ENCODE peak calls at places on chromosomes 2 and 18, in five cellular contexts. Z is stimulated activated CD4-positive, alpha-beta T cell treated with anti-CD3 and anti-CD28 coated beads, Interleukin-2, amount 100 ng/mL, for 24 hours; B is NCI-H146; M is cardiac muscle cell; G is activated CD4-positive, alpha-beta T cell treated with anti-CD3 and anti-CD28 coated beads, Interleukin-2, amount 10 ng/mL, durations not matched to agents 7 days and 5 days. V is an unnamed sample.

GRCh38 chr2:102717308-102718018 is 44.4 kb upstream of the TMEM182 start:
- DNase-seq in M (no peak), Z (no peak), B (no peak), G (no peak), V (no peak)

GRCh38 chr2:218813771-218814460 is 17.7 kb downstream of the PRKAG3 start:
- DNase-seq in B (no peak), G (no peak), Z (no peak), M (no peak), V (no peak)

GRCh38 chr2:74887445-74887951 is 53.6 kb downstream of the HK2 start:
- DNase-seq in M (no peak), Z (no peak), B (no peak), G (no peak), V (no peak)

GRCh38 chr2:18814387-18814786 is 225.0 kb upstream of the NT5C1B start:
- DNase-seq in B (no peak), G (no peak), Z (no peak), M (no peak), V (no peak)

GRCh38 chr2:10956006-10956790 is 44.5 kb downstream of the KCNF1 start:
- DNase-seq in Z (no peak), B (no peak), G (no peak), M (no peak), V (no peak)

GRCh38 chr18:3194947-3195612 is 24.7 kb downstream of the MYOM1 start:
- DNase-seq in G (no peak), B (no peak), Z (no peak), M (no peak), V (no peak)

GRCh38 chr2:152655880-152656279 is 61.4 kb downstream of the PRPF40A start:
- DNase-seq in G (no peak), B (no peak), Z (no peak), M (no peak), V (no peak)

GRCh38 chr18:80229342-80229741 is 18.0 kb downstream of the PARD6G start:
- DNase-seq in Z (no peak), B (no peak), M (no peak), G (no peak), V (peak)

GRCh38 chr2:135072125-135072997 is 20.3 kb downstream of the RAB3GAP1 start:
- DNase-seq in G (no peak), Z (no peak), M (no peak), B (no peak), V (no peak)

GRCh38 chr2:166229678-166230023 is 101.8 kb upstream of the SCN1A start:
- DNase-seq in B (no peak), M (no peak), Z (no peak), G (no peak), V (no peak)

GRCh38 chr2:156589381-156590079 is 153.4 kb downstream of the GPD2 start:
- DNase-seq in B (peak), G (peak), M (peak), Z (peak), V (peak)

GRCh38 chr2:134177351-134177931 is 76.4 kb upstream of the MGAT5 start:
- DNase-seq in B (no peak), Z (no peak), M (no peak), G (no peak), V (no peak)

GRCh38 chr2:9699139-9699823 is 68.5 kb upstream of the YWHAQ start:
- DNase-seq in B (no peak), M (no peak), Z (no peak), G (no peak), V (no peak)

GRCh38 chr18:31680836-31681568 is 3.4 kb downstream of the B4GALT6 start:
- DNase-seq in B (peak), M (no peak), G (no peak), Z (no peak), V (no peak)

GRCh38 chr2:37061770-37062169 is 22.4 kb downstream of the HEATR5B start:
- DNase-seq in B (no peak), Z (no peak), G (no peak), M (no peak), V (no peak)

GRCh38 chr2:204705243-204705971 is 160.1 kb downstream of the PARD3B start:
- DNase-seq in B (no peak), G (no peak), M (peak), Z (no peak), V (no peak)

GRCh38 chr18:31657823-31658669 is 26.3 kb downstream of the B4GALT6 start:
- DNase-seq in M (no peak), B (peak), G (no peak), Z (peak), V (no peak)

GRCh38 chr2:134410831-134411231 is 157.0 kb downstream of the MGAT5 start:
- DNase-seq in G (no peak), M (no peak), B (peak), Z (no peak), V (peak)

GRCh38 chr2:24825883-24826800 is 32.9 kb downstream of the CENPO start:
- DNase-seq in G (no peak), M (no peak), Z (no peak), B (no peak), V (peak)

GRCh38 chr2:14760169-14760568 is 127.7 kb downstream of the LRATD1 start:
- DNase-seq in B (no peak), Z (no peak), G (no peak), M (no peak), V (no peak)

GRCh38 chr2:191696001-191696400 is 18.1 kb downstream of the NABP1 start:
- DNase-seq in M (no peak), G (no peak), B (no peak), Z (no peak), V (peak)

GRCh38 chr18:62912885-62913284 is 197.5 kb downstream of the PHLPP1 start:
- DNase-seq in B (no peak), G (no peak), Z (no peak), M (no peak), V (no peak)

GRCh38 chr2:49248506-49248905 is 94.2 kb upstream of the FSHR start:
- DNase-seq in G (no peak), B (no peak), M (no peak), Z (no peak), V (no peak)

GRCh38 chr2:181741756-181742155 is 61.4 kb upstream of the NEUROD1 start:
- DNase-seq in G (no peak), Z (no peak), B (no peak), M (no peak), V (no peak)

GRCh38 chr18:35239314-35239713 is 1.5 kb upstream of the ZNF397 start:
- DNase-seq in Z (no peak), G (no peak), B (no peak), M (no peak), V (no peak)

GRCh38 chr2:171858397-171858958 is 35.6 kb downstream of the SLC25A12 start:
- DNase-seq in Z (no peak), M (no peak), B (no peak), G (no peak), V (no peak)

GRCh38 chr18:51196811-51197660 is 445 bp downstream of the MEX3C start:
- DNase-seq in G (peak), Z (peak), B (peak), M (peak), V (peak)

GRCh38 chr2:145984541-145984940 is 1464.6 kb upstream of the ZEB2 start:
- DNase-seq in Z (no peak), M (no peak), G (no peak), B (peak), V (no peak)

GRCh38 chr2:45647346-45647745 is 4.1 kb upstream of the PRKCE start:
- DNase-seq in M (peak), B (no peak), G (no peak), Z (no peak), V (no peak)

GRCh38 chr18:40685241-40685640 is 1269.8 kb upstream of the PIK3C3 start:
- DNase-seq in M (no peak), Z (no peak), G (no peak), B (no peak), V (no peak)

GRCh38 chr2:164190700-164191099 is 430.6 kb downstream of the GRB14 start:
- DNase-seq in M (no peak), Z (no peak), B (no peak), G (no peak), V (no peak)